ENCODE peak calls at places on chromosomes 1 and 21, in five cellular contexts. One of them, this sample, is unnamed.

GRCh38 chr1:8509579-8509978 is 191.7 kb downstream of the SLC45A1 start:
- DNase-seq in OCI-LY7: no peak
- DNase-seq in BJ: no peak
- DNase-seq in AG09309: no peak
- DNase-seq in A549: no peak
- DNase-seq in this sample: no peak

GRCh38 chr1:30606166-30606565 is 117.2 kb downstream of the MATN1 start:
- DNase-seq in OCI-LY7: no peak
- DNase-seq in BJ: no peak
- DNase-seq in AG09309: no peak
- DNase-seq in A549: no peak
- DNase-seq in this sample: no peak

GRCh38 chr1:21217812-21218596 is 41.3 kb upstream of the EIF4G3 start:
- DNase-seq in OCI-LY7: peak; percentile 23
- DNase-seq in BJ: no peak
- DNase-seq in AG09309: no peak
- DNase-seq in A549: peak; percentile 25
- DNase-seq in this sample: peak; percentile 9

GRCh38 chr1:172948457-172948856 is 102.3 kb downstream of the TNFSF18 start:
- DNase-seq in OCI-LY7: no peak
- DNase-seq in BJ: no peak
- DNase-seq in AG09309: peak; percentile 61
- DNase-seq in A549: no peak
- DNase-seq in this sample: peak; percentile 50

GRCh38 chr1:14946567-14947285 is 206.8 kb upstream of the TMEM51 start:
- DNase-seq in OCI-LY7: no peak
- DNase-seq in BJ: no peak
- DNase-seq in AG09309: no peak
- DNase-seq in A549: no peak
- DNase-seq in this sample: peak; percentile 83

GRCh38 chr1:19734472-19734999 is 65.2 kb downstream of the TMCO4 start:
- DNase-seq in OCI-LY7: no peak
- DNase-seq in BJ: no peak
- DNase-seq in AG09309: no peak
- DNase-seq in A549: no peak
- DNase-seq in this sample: peak; percentile 79

GRCh38 chr1:168692472-168692871 is 36.5 kb downstream of the DPT start:
- DNase-seq in OCI-LY7: no peak
- DNase-seq in BJ: no peak
- DNase-seq in AG09309: no peak
- DNase-seq in A549: no peak
- DNase-seq in this sample: no peak

GRCh38 chr1:85109475-85109874 is 61.2 kb upstream of the MCOLN3 start:
- DNase-seq in OCI-LY7: peak; percentile 10
- DNase-seq in BJ: peak; percentile 15
- DNase-seq in AG09309: peak; percentile 46
- DNase-seq in A549: peak; percentile 49
- DNase-seq in this sample: peak; percentile 72

GRCh38 chr1:197725044-197725443 is 50.2 kb downstream of the DENND1B start:
- DNase-seq in OCI-LY7: peak; percentile 39
- DNase-seq in BJ: no peak
- DNase-seq in AG09309: no peak
- DNase-seq in A549: no peak
- DNase-seq in this sample: peak; percentile 30

GRCh38 chr1:206503591-206504362 is 3.6 kb upstream of the RASSF5 start:
- DNase-seq in OCI-LY7: no peak
- DNase-seq in BJ: peak; percentile 88
- DNase-seq in AG09309: peak; percentile 95
- DNase-seq in A549: no peak
- DNase-seq in this sample: peak; percentile 98

GRCh38 chr1:209675567-209676154 is 449 bp downstream of the G0S2 start:
- DNase-seq in OCI-LY7: no peak
- DNase-seq in BJ: no peak
- DNase-seq in AG09309: no peak
- DNase-seq in A549: no peak
- DNase-seq in this sample: peak; percentile 32

GRCh38 chr1:82177190-82177589 is 376.5 kb downstream of the ADGRL2 start:
- DNase-seq in OCI-LY7: no peak
- DNase-seq in BJ: no peak
- DNase-seq in AG09309: no peak
- DNase-seq in A549: no peak
- DNase-seq in this sample: peak; percentile 67

GRCh38 chr1:89465201-89465600 is 59.4 kb upstream of the LRRC8B start:
- DNase-seq in OCI-LY7: no peak
- DNase-seq in BJ: no peak
- DNase-seq in AG09309: no peak
- DNase-seq in A549: no peak
- DNase-seq in this sample: no peak

GRCh38 chr21:46254208-46254975 is 25.8 kb upstream of the LSS start:
- DNase-seq in OCI-LY7: peak; percentile 22
- DNase-seq in BJ: no peak
- DNase-seq in AG09309: no peak
- DNase-seq in A549: no peak
- DNase-seq in this sample: no peak

GRCh38 chr1:226447932-226448670 is 40.2 kb upstream of the PARP1 start:
- DNase-seq in OCI-LY7: no peak
- DNase-seq in BJ: no peak
- DNase-seq in AG09309: peak; percentile 24
- DNase-seq in A549: no peak
- DNase-seq in this sample: peak; percentile 9

GRCh38 chr21:41873005-41873404 is 6.1 kb downstream of the PRDM15 start:
- DNase-seq in OCI-LY7: no peak
- DNase-seq in BJ: no peak
- DNase-seq in AG09309: no peak
- DNase-seq in A549: no peak
- DNase-seq in this sample: no peak

GRCh38 chr1:36300526-36300925 is 5.6 kb upstream of the SH3D21 start:
- DNase-seq in OCI-LY7: no peak
- DNase-seq in BJ: no peak
- DNase-seq in AG09309: no peak
- DNase-seq in A549: no peak
- DNase-seq in this sample: no peak

GRCh38 chr1:156768610-156769295 is 1.4 kb downstream of the PRCC start:
- DNase-seq in OCI-LY7: no peak
- DNase-seq in BJ: no peak
- DNase-seq in AG09309: no peak
- DNase-seq in A549: no peak
- DNase-seq in this sample: no peak

GRCh38 chr1:84319662-84320061 is 18.2 kb downstream of the SAMD13 start:
- DNase-seq in OCI-LY7: no peak
- DNase-seq in BJ: no peak
- DNase-seq in AG09309: no peak
- DNase-seq in A549: no peak
- DNase-seq in this sample: no peak

GRCh38 chr1:92446990-92447681 is 39.6 kb downstream of the GFI1 start:
- DNase-seq in OCI-LY7: no peak
- DNase-seq in BJ: no peak
- DNase-seq in AG09309: no peak
- DNase-seq in A549: no peak
- DNase-seq in this sample: peak; percentile 51

GRCh38 chr1:26897351-26897750 is 2.9 kb downstream of the GPATCH3 start:
- DNase-seq in OCI-LY7: no peak
- DNase-seq in BJ: no peak
- DNase-seq in AG09309: no peak
- DNase-seq in A549: no peak
- DNase-seq in this sample: no peak

GRCh38 chr1:30144831-30145230 is 578.6 kb downstream of the MATN1 start:
- DNase-seq in OCI-LY7: no peak
- DNase-seq in BJ: no peak
- DNase-seq in AG09309: no peak
- DNase-seq in A549: no peak
- DNase-seq in this sample: no peak

DNA sequence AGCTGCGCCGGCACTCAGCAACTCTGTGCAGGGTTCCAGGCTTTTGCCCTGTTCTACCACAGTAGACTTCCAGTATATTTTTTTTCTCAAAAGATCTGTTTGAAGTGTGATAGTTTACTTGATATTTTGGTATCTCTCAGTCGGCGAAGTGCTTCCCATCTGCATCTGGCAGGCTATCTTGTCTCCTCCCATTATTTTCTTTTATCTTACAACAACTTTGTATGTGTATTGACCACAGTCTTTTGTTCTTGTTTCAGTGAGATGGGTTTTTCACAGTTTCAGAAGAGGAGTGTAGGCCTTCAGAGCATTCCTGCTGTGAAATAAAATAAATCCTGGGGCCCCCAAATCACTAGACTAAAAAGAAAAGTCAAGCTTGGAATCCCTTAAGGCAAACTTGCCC is 292.9 kb downstream of the PTGER3 start:
- DNase-seq in OCI-LY7: no peak
- DNase-seq in BJ: no peak
- DNase-seq in AG09309: no peak
- DNase-seq in A549: no peak
- DNase-seq in this sample: no peak
- H3K4me3 ChIP-seq in OCI-LY7: no peak overlapping the region
- H3K4me3 ChIP-seq in BJ: no peak overlapping the region
- H3K4me3 ChIP-seq in AG09309: no peak overlapping the region
- H3K4me3 ChIP-seq in A549: no peak overlapping the region
- H3K4me3 ChIP-seq in this sample: no peak overlapping the region

DNA sequence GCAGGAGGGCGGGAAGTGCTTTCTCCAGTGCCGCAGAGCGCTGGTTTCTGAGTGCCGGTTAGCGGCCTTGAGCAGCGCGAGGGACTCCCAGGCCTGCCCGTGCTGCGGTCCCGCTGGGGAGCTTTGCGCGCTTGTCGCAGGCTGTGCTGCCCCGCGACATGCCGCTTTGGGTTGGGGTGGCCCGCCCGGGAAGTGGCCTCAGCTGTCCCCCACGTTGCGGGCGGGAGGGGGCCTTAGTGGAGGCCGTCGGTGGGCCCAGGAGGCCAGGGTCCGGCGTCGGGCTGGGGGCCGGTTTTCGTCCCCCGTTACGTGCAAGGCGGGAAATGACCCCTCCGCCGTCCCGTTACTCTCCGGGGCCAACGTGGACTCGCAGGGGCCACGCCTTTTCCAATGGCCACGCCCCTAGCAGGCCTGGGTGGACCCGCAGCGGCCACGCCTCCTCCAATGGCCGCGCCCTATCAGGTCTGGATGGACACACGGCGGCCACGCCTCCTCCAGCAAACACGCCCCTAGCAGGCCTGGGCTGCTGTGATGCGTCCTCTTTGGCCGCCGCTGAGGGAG is 977 bp upstream of the C1orf174 start:
- DNase-seq in OCI-LY7: peak; percentile 98
- DNase-seq in BJ: peak; percentile 77
- DNase-seq in AG09309: peak; percentile 78
- DNase-seq in A549: peak; percentile 80
- DNase-seq in this sample: peak; percentile 92
- TF ChIP-seq CTCF in OCI-LY7: no peak
- TF ChIP-seq CTCF in BJ: no peak
- TF ChIP-seq CTCF in AG09309: no peak
- TF ChIP-seq CTCF in A549: no peak
- TF ChIP-seq CTCF in this sample: no peak

DNA sequence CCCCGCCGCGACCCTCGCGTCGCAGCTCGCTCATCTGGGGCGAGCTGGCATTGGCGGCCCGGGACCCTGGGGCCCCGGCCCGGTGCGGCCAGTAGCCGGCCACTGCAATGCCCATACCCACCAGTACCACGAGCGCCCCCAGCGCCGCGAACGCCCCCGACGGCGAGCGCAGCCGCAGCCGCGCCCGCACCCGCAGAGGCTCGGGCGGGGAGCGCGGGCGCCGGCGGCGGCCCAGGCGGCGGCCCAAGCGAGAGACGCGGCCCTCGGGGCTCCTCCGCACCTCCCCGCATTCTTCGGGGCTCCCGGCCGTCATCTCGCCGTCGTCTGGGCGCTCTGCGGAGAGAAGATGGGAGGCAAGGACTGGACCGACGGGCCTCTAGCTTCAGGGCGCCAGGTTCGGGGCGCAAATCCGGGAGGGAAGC is 2.2 kb downstream of the TMEM200B start:
- DNase-seq in OCI-LY7: no peak
- DNase-seq in BJ: no peak
- DNase-seq in AG09309: no peak
- DNase-seq in A549: no peak
- DNase-seq in this sample: no peak
- H3K4me3 ChIP-seq in OCI-LY7: no peak overlapping the region
- H3K4me3 ChIP-seq in BJ: peak overlapping the region; percentile 79
- H3K4me3 ChIP-seq in AG09309: peak overlapping the region; percentile 83
- H3K4me3 ChIP-seq in A549: no peak overlapping the region
- H3K4me3 ChIP-seq in this sample: peak overlapping the region; percentile 79

DNA sequence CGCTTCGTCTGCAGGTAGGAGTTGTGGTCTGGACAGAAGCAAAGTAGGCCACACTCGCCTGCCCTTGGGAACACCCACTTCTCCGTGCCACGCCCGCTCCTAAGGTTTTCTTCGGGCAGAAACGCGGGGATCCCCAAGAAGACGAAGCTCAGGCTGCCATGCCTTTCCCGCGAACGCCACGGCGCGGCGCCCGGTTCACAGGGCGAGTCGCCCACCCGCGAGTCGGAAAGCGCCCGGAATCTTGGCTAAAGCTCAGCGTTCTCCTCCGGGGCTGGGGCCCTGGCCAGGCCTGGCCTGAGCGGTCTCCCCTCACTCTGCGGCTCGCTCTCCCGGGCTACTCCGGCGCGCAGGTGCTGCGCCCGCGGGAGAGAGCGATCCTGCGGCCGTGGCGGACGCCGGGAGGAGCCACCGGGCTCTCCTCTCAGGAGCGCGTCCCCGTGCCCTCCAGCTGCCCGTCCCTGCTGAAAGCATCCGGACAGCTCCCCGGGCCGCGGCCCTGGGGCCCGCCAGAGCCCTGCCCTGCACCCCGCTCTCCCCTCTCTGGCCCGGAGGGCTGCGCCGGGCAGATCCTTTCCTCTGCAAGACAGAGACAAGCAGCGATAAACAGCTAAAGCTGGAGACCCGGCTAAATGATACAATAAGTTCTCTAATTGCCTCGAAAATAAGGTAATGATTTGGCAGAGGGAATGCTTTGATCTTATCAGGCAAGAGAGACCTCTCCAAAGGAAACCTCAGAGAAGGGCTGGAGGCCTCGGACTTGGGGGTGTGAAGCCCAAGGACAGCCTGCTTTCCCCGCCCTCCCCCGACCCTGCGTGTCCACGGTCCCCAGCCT is 6.7 kb upstream of the WNT2B start:
- DNase-seq in OCI-LY7: no peak
- DNase-seq in BJ: no peak
- DNase-seq in AG09309: no peak
- DNase-seq in A549: peak; percentile 25
- DNase-seq in this sample: peak; percentile 76
- TF ChIP-seq CTCF in OCI-LY7: no peak
- TF ChIP-seq CTCF in BJ: peak; percentile 93
- TF ChIP-seq CTCF in AG09309: peak; percentile 95
- TF ChIP-seq CTCF in A549: peak; percentile 51
- TF ChIP-seq CTCF in this sample: peak; percentile 96

DNA sequence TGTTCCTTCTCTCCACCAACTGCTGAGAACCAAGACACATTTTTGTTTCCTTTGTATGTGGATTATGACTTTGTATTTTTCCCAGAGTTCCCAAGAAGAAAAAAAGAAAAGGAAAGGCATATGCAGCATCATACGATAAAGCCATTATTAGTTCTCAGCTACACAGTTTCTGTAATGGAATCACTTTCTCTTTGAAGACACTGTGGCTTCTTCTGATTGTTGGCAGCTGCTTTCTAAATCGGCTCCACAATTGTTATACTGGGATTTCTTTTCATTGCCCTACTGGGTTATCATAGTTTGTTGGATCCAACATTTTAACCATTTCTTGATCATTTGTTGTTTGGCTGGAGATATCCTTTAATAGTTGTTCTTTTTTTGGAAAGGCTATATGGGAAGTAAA is 89.5 kb upstream of the HIVEP3 start:
- DNase-seq in OCI-LY7: no peak
- DNase-seq in BJ: no peak
- DNase-seq in AG09309: no peak
- DNase-seq in A549: no peak
- DNase-seq in this sample: no peak
- H3K4me3 ChIP-seq in OCI-LY7: no peak overlapping the region
- H3K4me3 ChIP-seq in BJ: no peak overlapping the region
- H3K4me3 ChIP-seq in AG09309: no peak overlapping the region
- H3K4me3 ChIP-seq in A549: no peak overlapping the region
- H3K4me3 ChIP-seq in this sample: no peak overlapping the region